ENCODE peak calls at places on chromosome 1, in eight cellular contexts. H is H1, W is stomach, F is prostate gland, M is esophagus muscularis mucosa, B is breast epithelium, C is sigmoid colon, Y is transverse colon. Q is an unnamed sample.

GRCh38 chr1:174068000-174068399 is 45.8 kb upstream of the RC3H1 start:
- DNase-seq in M (no peak), B (no peak), Y (no peak), W (no peak), F (no peak), C (no peak), H (no peak), Q (no peak)

GRCh38 chr1:25425098-25426085 is 4.8 kb upstream of the RHCE start:
- DNase-seq in B (no peak), Y (peak), W (peak), M (no peak), C (no peak), H (no peak), F (no peak), Q (no peak)

GRCh38 chr1:186152227-186152944 is 222.7 kb downstream of the TPR start:
- DNase-seq in W (no peak), F (peak), M (no peak), H (no peak), B (no peak), Y (no peak), C (no peak), Q (no peak)

GRCh38 chr1:7422966-7423365 is 348.1 kb upstream of the VAMP3 start:
- DNase-seq in Y (no peak), F (no peak), C (peak), H (no peak), B (peak), W (no peak), M (no peak), Q (peak)

GRCh38 chr1:15900662-15901279 is 53.3 kb downstream of the SPEN start:
- DNase-seq in F (no peak), B (no peak), C (no peak), H (no peak), M (no peak), W (no peak), Y (no peak), Q (no peak)

GRCh38 chr1:12478612-12478985 is 139.4 kb downstream of the DHRS3 start:
- DNase-seq in Y (peak), C (no peak), M (no peak), F (no peak), H (no peak), B (no peak), W (no peak), Q (no peak)

GRCh38 chr1:198160946-198161614 is 4.3 kb downstream of the NEK7 start:
- DNase-seq in Y (no peak), M (no peak), W (no peak), H (no peak), C (no peak), F (no peak), B (no peak), Q (no peak)

GRCh38 chr1:64471218-64471719 is 1.3 kb downstream of the CACHD1 start:
- DNase-seq in Y (peak), F (peak), C (peak), H (no peak), M (peak), B (peak), W (peak), Q (peak)

GRCh38 chr1:6123816-6124215 is 56.3 kb downstream of the CHD5 start:
- DNase-seq in B (no peak), F (no peak), H (no peak), Y (no peak), M (no peak), C (no peak), W (no peak), Q (peak)

GRCh38 chr1:105072446-105072845 is 1322.7 kb downstream of the AMY1C start:
- DNase-seq in C (no peak), W (no peak), M (no peak), H (no peak), B (peak), Y (no peak), F (no peak), Q (no peak)

GRCh38 chr1:181090653-181091126 is 2.2 kb downstream of the IER5 start:
- DNase-seq in F (no peak), M (no peak), Y (peak), C (no peak), H (no peak), B (no peak), W (no peak), Q (peak)

GRCh38 chr1:18786149-18786548 is 73.3 kb downstream of the TAS1R2 start:
- DNase-seq in H (no peak), F (no peak), Y (no peak), B (no peak), W (no peak), M (no peak), C (no peak), Q (no peak)

GRCh38 chr1:43766818-43767525 is 59.6 kb downstream of the ST3GAL3 start:
- DNase-seq in Y (no peak), M (no peak), W (no peak), C (no peak), F (no peak), H (no peak), B (no peak), Q (no peak)

GRCh38 chr1:115251856-115252255 is 86.2 kb downstream of the NGF start:
- DNase-seq in Y (no peak), F (no peak), C (no peak), M (no peak), B (no peak), H (no peak), W (no peak), Q (no peak)

GRCh38 chr1:186078245-186078644 is 296.8 kb downstream of the TPR start:
- DNase-seq in H (no peak), W (no peak), B (no peak), Y (no peak), M (no peak), F (no peak), C (no peak), Q (no peak)

GRCh38 chr1:230752407-230752806 is 5.2 kb downstream of the CAPN9 start:
- DNase-seq in M (no peak), H (no peak), W (peak), Y (peak), B (peak), F (peak), C (no peak), Q (peak)

GRCh38 chr1:44822981-44823451 is 14.7 kb downstream of the BTBD19 start:
- DNase-seq in B (no peak), C (peak), H (no peak), M (no peak), F (no peak), Y (peak), W (no peak), Q (peak)

GRCh38 chr1:5511381-5512097 is 480.7 kb downstream of the NPHP4 start:
- DNase-seq in H (no peak), C (no peak), F (no peak), M (no peak), B (no peak), Y (no peak), W (no peak), Q (no peak)

GRCh38 chr1:206918076-206918475 is 3.7 kb downstream of the FCMR start:
- DNase-seq in Y (no peak), C (no peak), W (no peak), B (no peak), F (no peak), H (no peak), M (no peak), Q (no peak)
- H3K4me3 ChIP-seq in Y (peak), C (no peak), W (no peak), B (no peak), F (no peak), H (no peak), M (no peak), Q (no peak)

GRCh38 chr1:27454610-27455009 is 35.4 kb downstream of the WASF2 start:
- DNase-seq in W (no peak), B (no peak), C (no peak), H (no peak), Y (no peak), F (no peak), M (no peak), Q (no peak)

GRCh38 chr1:27451346-27451745 is 38.6 kb downstream of the WASF2 start:
- DNase-seq in H (no peak), B (no peak), M (no peak), C (no peak), F (no peak), W (no peak), Y (no peak), Q (no peak)

GRCh38 chr1:27455166-27455811 is 34.7 kb downstream of the WASF2 start:
- DNase-seq in H (no peak), M (no peak), F (no peak), Y (peak), C (no peak), W (no peak), B (no peak), Q (no peak)
- H3K27ac ChIP-seq in H (no peak), M (no peak), F (no peak), Y (peak), C (peak), W (peak), B (peak), Q (peak)

DNA sequence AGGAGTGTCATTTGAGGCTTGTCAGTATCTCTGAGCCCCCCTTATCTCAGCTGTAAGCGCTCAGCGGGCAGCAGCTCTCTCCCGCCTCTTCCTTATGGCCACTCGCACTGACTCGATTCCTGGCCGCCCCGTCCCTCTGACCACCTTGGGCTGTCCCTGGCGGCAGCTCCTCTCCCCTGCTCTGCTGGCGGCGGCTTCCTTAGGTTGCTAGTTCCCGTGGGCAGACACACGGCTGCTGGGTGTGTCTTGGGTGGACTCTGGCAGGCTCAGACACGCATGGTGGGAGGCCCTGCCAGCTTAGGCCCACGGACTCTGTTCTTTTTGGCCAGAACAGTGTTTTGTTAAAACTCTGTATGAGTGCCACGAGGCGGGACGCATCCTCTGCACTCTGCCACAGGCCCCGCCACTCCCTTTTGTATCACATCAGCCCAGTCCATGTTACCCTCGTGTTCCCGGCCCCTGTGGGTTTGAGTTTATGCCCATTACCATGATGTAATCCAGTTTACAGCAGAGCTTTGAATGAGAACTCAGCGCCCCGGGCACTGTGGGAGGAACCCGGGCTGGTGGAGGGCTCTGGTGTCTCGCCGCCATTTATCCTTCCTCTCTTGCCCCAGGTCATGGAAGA is 45.9 kb downstream of the COQ8A start:
- DNase-seq in B (no peak), H (no peak), Y (no peak), M (peak), F (no peak), W (no peak), C (peak), Q (peak)
- TF ChIP-seq POLR2AphosphoS5 in B (no peak), H (no peak), Y (no peak), M (no peak), F (no peak), W (no peak), C (no peak), Q (no peak)

DNA sequence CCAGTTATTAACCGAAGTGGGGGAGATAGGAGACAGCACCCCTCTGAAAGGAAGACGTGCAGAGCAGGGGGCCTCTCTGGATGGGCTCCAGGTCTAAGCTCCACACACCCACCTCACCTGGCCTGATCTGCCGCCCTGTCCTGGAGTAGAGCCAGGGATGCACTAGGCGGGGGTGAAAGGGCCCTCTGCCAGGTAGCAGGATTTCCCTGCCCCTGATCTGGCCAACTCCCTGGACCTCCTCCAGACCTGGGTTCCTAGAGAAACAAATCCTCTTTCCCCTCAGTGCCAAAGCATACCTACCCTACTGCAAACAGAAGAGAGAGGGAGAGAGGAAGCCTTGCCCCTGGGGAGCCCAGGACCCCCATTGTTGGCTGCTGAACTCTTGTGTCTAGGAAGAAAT is 2.0 kb downstream of the CRABP2 start:
- DNase-seq in C (no peak), B (no peak), Y (no peak), H (no peak), W (no peak), M (no peak), F (no peak), Q (no peak)
- H3K4me3 ChIP-seq in C (no peak), B (peak), Y (no peak), H (peak), W (no peak), M (no peak), F (no peak), Q (no peak)

DNA sequence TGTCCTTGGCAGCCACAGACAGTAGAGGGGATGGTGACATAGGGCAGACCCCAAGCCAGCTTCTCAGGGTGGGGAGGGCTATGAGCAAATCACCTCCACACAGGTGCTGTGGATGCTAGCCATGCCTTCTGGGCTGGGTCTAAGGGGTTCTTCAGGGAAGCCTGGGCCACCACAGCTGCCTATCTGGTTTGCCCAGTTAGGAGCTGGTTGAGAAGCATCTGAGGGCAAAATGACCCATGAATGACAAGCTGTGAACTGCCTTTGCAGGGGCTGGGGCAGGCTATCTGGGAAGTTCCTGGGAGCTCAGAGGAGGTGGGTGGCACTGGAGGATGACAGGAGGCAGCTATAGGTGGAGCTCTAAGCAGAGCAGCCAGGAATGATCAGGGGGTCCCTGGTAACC is 10.1 kb upstream of the ARHGEF10L start:
- DNase-seq in C (no peak), Y (no peak), F (no peak), M (no peak), B (no peak), W (no peak), H (no peak), Q (no peak)
- H3K27ac ChIP-seq in C (no peak), Y (peak), F (no peak), M (no peak), B (peak), W (no peak), H (no peak), Q (no peak)

GRCh38 chr1:240084337-240084736 is 7.3 kb upstream of the FMN2 start:
- DNase-seq in W (no peak), M (no peak), F (no peak), B (no peak), Y (no peak), C (no peak), H (no peak), Q (no peak)
- TF ChIP-seq POLR2AphosphoS5 in W (no peak), M (no peak), F (no peak), B (no peak), Y (no peak), C (no peak), H (no peak), Q (no peak)